ENCODE peak calls at places on chromosomes 7 and 10, in nine cellular contexts. One of them, this sample, is unnamed.

GRCh38 chr10:17229016-17229716 is 1.1 kb downstream of the VIM start:
- DNase-seq in WTC11: peak
- DNase-seq in left cardiac atrium: peak
- DNase-seq in LoVo: peak
- DNase-seq in adipocyte: peak
- DNase-seq in activated T-cell treated with anti-CD3 and anti-CD28 coated beads for 4 hours: peak
- DNase-seq in GOT3: peak
- DNase-seq in substantia nigra: peak
- DNase-seq in GM12891: no peak
- DNase-seq in this sample: peak

GRCh38 chr10:79066460-79067240 is 2.1 kb upstream of the ZMIZ1 start:
- DNase-seq in GM12891: no peak
- DNase-seq in WTC11: peak
- DNase-seq in adipocyte: peak
- DNase-seq in left cardiac atrium: no peak
- DNase-seq in LoVo: peak
- DNase-seq in GOT3: peak
- DNase-seq in activated T-cell treated with anti-CD3 and anti-CD28 coated beads for 4 hours: no peak
- DNase-seq in substantia nigra: no peak
- DNase-seq in this sample: no peak

GRCh38 chr7:102156867-102157266 is 129.8 kb upstream of the SH2B2 start:
- DNase-seq in adipocyte: no peak
- DNase-seq in GOT3: no peak
- DNase-seq in substantia nigra: no peak
- DNase-seq in LoVo: no peak
- DNase-seq in activated T-cell treated with anti-CD3 and anti-CD28 coated beads for 4 hours: no peak
- DNase-seq in WTC11: no peak
- DNase-seq in left cardiac atrium: no peak
- DNase-seq in GM12891: no peak
- DNase-seq in this sample: no peak

GRCh38 chr10:124062390-124062789 is 31.0 kb downstream of the CHST15 start:
- DNase-seq in WTC11: no peak
- DNase-seq in activated T-cell treated with anti-CD3 and anti-CD28 coated beads for 4 hours: no peak
- DNase-seq in LoVo: no peak
- DNase-seq in substantia nigra: no peak
- DNase-seq in left cardiac atrium: no peak
- DNase-seq in GM12891: no peak
- DNase-seq in GOT3: no peak
- DNase-seq in adipocyte: no peak
- DNase-seq in this sample: no peak

GRCh38 chr7:50610521-50611277 is 45.5 kb upstream of the DDC start:
- DNase-seq in GM12891: no peak
- DNase-seq in adipocyte: peak
- DNase-seq in left cardiac atrium: no peak
- DNase-seq in activated T-cell treated with anti-CD3 and anti-CD28 coated beads for 4 hours: peak
- DNase-seq in LoVo: no peak
- DNase-seq in substantia nigra: no peak
- DNase-seq in WTC11: no peak
- DNase-seq in GOT3: no peak
- DNase-seq in this sample: no peak

GRCh38 chr7:95811846-95812445 is 39.6 kb downstream of the DYNC1I1 start:
- DNase-seq in GM12891: no peak
- DNase-seq in left cardiac atrium: no peak
- DNase-seq in LoVo: no peak
- DNase-seq in activated T-cell treated with anti-CD3 and anti-CD28 coated beads for 4 hours: no peak
- DNase-seq in adipocyte: peak
- DNase-seq in GOT3: no peak
- DNase-seq in substantia nigra: no peak
- DNase-seq in WTC11: no peak
- DNase-seq in this sample: no peak

GRCh38 chr10:61284222-61284890 is 168.8 kb downstream of the TMEM26 start:
- DNase-seq in adipocyte: peak
- DNase-seq in substantia nigra: no peak
- DNase-seq in GM12891: no peak
- DNase-seq in GOT3: no peak
- DNase-seq in activated T-cell treated with anti-CD3 and anti-CD28 coated beads for 4 hours: no peak
- DNase-seq in left cardiac atrium: no peak
- DNase-seq in LoVo: peak
- DNase-seq in WTC11: no peak
- DNase-seq in this sample: no peak

GRCh38 chr7:101411477-101411954 is 48.8 kb downstream of the COL26A1 start:
- DNase-seq in LoVo: no peak
- DNase-seq in activated T-cell treated with anti-CD3 and anti-CD28 coated beads for 4 hours: no peak
- DNase-seq in WTC11: no peak
- DNase-seq in GOT3: no peak
- DNase-seq in adipocyte: no peak
- DNase-seq in GM12891: no peak
- DNase-seq in left cardiac atrium: no peak
- DNase-seq in substantia nigra: no peak
- DNase-seq in this sample: no peak

GRCh38 chr10:52951819-52952218 is 179.2 kb upstream of the MBL2 start:
- DNase-seq in activated T-cell treated with anti-CD3 and anti-CD28 coated beads for 4 hours: no peak
- DNase-seq in left cardiac atrium: peak
- DNase-seq in WTC11: peak
- DNase-seq in GOT3: no peak
- DNase-seq in substantia nigra: peak
- DNase-seq in GM12891: peak
- DNase-seq in adipocyte: peak
- DNase-seq in LoVo: no peak
- DNase-seq in this sample: no peak

GRCh38 chr7:106592282-106593027 is 68.5 kb downstream of the CCDC71L start:
- DNase-seq in activated T-cell treated with anti-CD3 and anti-CD28 coated beads for 4 hours: no peak
- DNase-seq in LoVo: no peak
- DNase-seq in substantia nigra: no peak
- DNase-seq in WTC11: no peak
- DNase-seq in GOT3: no peak
- DNase-seq in GM12891: no peak
- DNase-seq in adipocyte: no peak
- DNase-seq in left cardiac atrium: no peak
- DNase-seq in this sample: no peak

GRCh38 chr7:133563196-133563707 is 310.4 kb downstream of the EXOC4 start:
- DNase-seq in GOT3: no peak
- DNase-seq in left cardiac atrium: no peak
- DNase-seq in substantia nigra: no peak
- DNase-seq in GM12891: no peak
- DNase-seq in WTC11: no peak
- DNase-seq in adipocyte: no peak
- DNase-seq in LoVo: no peak
- DNase-seq in activated T-cell treated with anti-CD3 and anti-CD28 coated beads for 4 hours: no peak
- DNase-seq in this sample: no peak

GRCh38 chr7:36129048-36129534 is 24.0 kb upstream of the EEPD1 start:
- DNase-seq in substantia nigra: no peak
- DNase-seq in activated T-cell treated with anti-CD3 and anti-CD28 coated beads for 4 hours: no peak
- DNase-seq in left cardiac atrium: peak
- DNase-seq in GM12891: no peak
- DNase-seq in LoVo: peak
- DNase-seq in adipocyte: no peak
- DNase-seq in WTC11: no peak
- DNase-seq in GOT3: no peak
- DNase-seq in this sample: no peak

GRCh38 chr10:132411561-132412253 is 14.7 kb downstream of the PWWP2B start:
- DNase-seq in WTC11: no peak
- DNase-seq in GOT3: no peak
- DNase-seq in adipocyte: no peak
- DNase-seq in GM12891: no peak
- DNase-seq in left cardiac atrium: peak
- DNase-seq in activated T-cell treated with anti-CD3 and anti-CD28 coated beads for 4 hours: no peak
- DNase-seq in LoVo: no peak
- DNase-seq in substantia nigra: no peak
- DNase-seq in this sample: no peak

GRCh38 chr10:91598211-91598981 is 34.5 kb downstream of the PPP1R3C start:
- DNase-seq in adipocyte: peak
- DNase-seq in substantia nigra: no peak
- DNase-seq in WTC11: no peak
- DNase-seq in LoVo: peak
- DNase-seq in activated T-cell treated with anti-CD3 and anti-CD28 coated beads for 4 hours: no peak
- DNase-seq in GOT3: no peak
- DNase-seq in left cardiac atrium: no peak
- DNase-seq in GM12891: no peak
- DNase-seq in this sample: no peak

GRCh38 chr10:93206652-93207051 is 133.0 kb downstream of the CYP26A1 start:
- DNase-seq in adipocyte: no peak
- DNase-seq in WTC11: peak
- DNase-seq in LoVo: no peak
- DNase-seq in GM12891: no peak
- DNase-seq in GOT3: no peak
- DNase-seq in left cardiac atrium: no peak
- DNase-seq in activated T-cell treated with anti-CD3 and anti-CD28 coated beads for 4 hours: no peak
- DNase-seq in substantia nigra: no peak
- DNase-seq in this sample: no peak

GRCh38 chr7:85483205-85483604 is 296.3 kb upstream of the SEMA3D start:
- DNase-seq in WTC11: no peak
- DNase-seq in substantia nigra: no peak
- DNase-seq in left cardiac atrium: no peak
- DNase-seq in activated T-cell treated with anti-CD3 and anti-CD28 coated beads for 4 hours: no peak
- DNase-seq in GOT3: no peak
- DNase-seq in GM12891: no peak
- DNase-seq in adipocyte: peak
- DNase-seq in LoVo: no peak
- DNase-seq in this sample: no peak

GRCh38 chr7:157394246-157395191 is 57.7 kb downstream of the DNAJB6 start:
- DNase-seq in left cardiac atrium: no peak
- DNase-seq in substantia nigra: no peak
- DNase-seq in adipocyte: peak
- DNase-seq in GM12891: no peak
- DNase-seq in GOT3: no peak
- DNase-seq in activated T-cell treated with anti-CD3 and anti-CD28 coated beads for 4 hours: no peak
- DNase-seq in WTC11: no peak
- DNase-seq in LoVo: no peak
- DNase-seq in this sample: no peak

GRCh38 chr10:58107506-58107905 is 160.2 kb downstream of the IPMK start:
- DNase-seq in LoVo: no peak
- DNase-seq in substantia nigra: no peak
- DNase-seq in adipocyte: peak
- DNase-seq in left cardiac atrium: no peak
- DNase-seq in GOT3: no peak
- DNase-seq in WTC11: no peak
- DNase-seq in GM12891: no peak
- DNase-seq in activated T-cell treated with anti-CD3 and anti-CD28 coated beads for 4 hours: no peak
- DNase-seq in this sample: no peak

GRCh38 chr10:13366891-13367290 is 18.8 kb upstream of the SEPHS1 start:
- DNase-seq in adipocyte: no peak
- DNase-seq in WTC11: no peak
- DNase-seq in GOT3: no peak
- DNase-seq in activated T-cell treated with anti-CD3 and anti-CD28 coated beads for 4 hours: no peak
- DNase-seq in left cardiac atrium: no peak
- DNase-seq in substantia nigra: no peak
- DNase-seq in LoVo: no peak
- DNase-seq in GM12891: no peak
- DNase-seq in this sample: no peak

GRCh38 chr7:98733036-98733435 is 116.0 kb downstream of the NPTX2 start:
- DNase-seq in left cardiac atrium: no peak
- DNase-seq in activated T-cell treated with anti-CD3 and anti-CD28 coated beads for 4 hours: no peak
- DNase-seq in WTC11: peak
- DNase-seq in adipocyte: peak
- DNase-seq in substantia nigra: no peak
- DNase-seq in GOT3: peak
- DNase-seq in LoVo: no peak
- DNase-seq in GM12891: peak
- DNase-seq in this sample: no peak

GRCh38 chr10:112510384-112510783 is 63.4 kb downstream of the VTI1A start:
- DNase-seq in GM12891: no peak
- DNase-seq in WTC11: no peak
- DNase-seq in LoVo: no peak
- DNase-seq in left cardiac atrium: no peak
- DNase-seq in substantia nigra: no peak
- DNase-seq in GOT3: no peak
- DNase-seq in adipocyte: no peak
- DNase-seq in activated T-cell treated with anti-CD3 and anti-CD28 coated beads for 4 hours: no peak
- DNase-seq in this sample: no peak

GRCh38 chr10:21807162-21807561 is 196.4 kb downstream of the DNAJC1 start:
- DNase-seq in adipocyte: no peak
- DNase-seq in left cardiac atrium: no peak
- DNase-seq in GM12891: no peak
- DNase-seq in LoVo: no peak
- DNase-seq in GOT3: no peak
- DNase-seq in substantia nigra: no peak
- DNase-seq in WTC11: peak
- DNase-seq in activated T-cell treated with anti-CD3 and anti-CD28 coated beads for 4 hours: no peak
- DNase-seq in this sample: no peak

GRCh38 chr7:99976626-99977025 is 795 bp upstream of the AZGP1 start:
- DNase-seq in LoVo: no peak
- DNase-seq in left cardiac atrium: no peak
- DNase-seq in GM12891: no peak
- DNase-seq in substantia nigra: no peak
- DNase-seq in GOT3: no peak
- DNase-seq in activated T-cell treated with anti-CD3 and anti-CD28 coated beads for 4 hours: no peak
- DNase-seq in adipocyte: no peak
- DNase-seq in WTC11: no peak
- DNase-seq in this sample: no peak

GRCh38 chr10:62545667-62546066 is 171.5 kb downstream of the ZNF365 start:
- DNase-seq in left cardiac atrium: peak
- DNase-seq in GM12891: no peak
- DNase-seq in activated T-cell treated with anti-CD3 and anti-CD28 coated beads for 4 hours: no peak
- DNase-seq in LoVo: no peak
- DNase-seq in adipocyte: peak
- DNase-seq in GOT3: no peak
- DNase-seq in substantia nigra: no peak
- DNase-seq in WTC11: no peak
- DNase-seq in this sample: no peak

GRCh38 chr7:116025098-116025809 is 5.3 kb downstream of the TFEC start:
- DNase-seq in substantia nigra: no peak
- DNase-seq in adipocyte: peak
- DNase-seq in activated T-cell treated with anti-CD3 and anti-CD28 coated beads for 4 hours: no peak
- DNase-seq in GOT3: no peak
- DNase-seq in WTC11: no peak
- DNase-seq in left cardiac atrium: no peak
- DNase-seq in LoVo: no peak
- DNase-seq in GM12891: no peak
- DNase-seq in this sample: no peak

GRCh38 chr10:85225311-85225710 is 896.9 kb downstream of the CCSER2 start:
- DNase-seq in GM12891: no peak
- DNase-seq in activated T-cell treated with anti-CD3 and anti-CD28 coated beads for 4 hours: no peak
- DNase-seq in LoVo: no peak
- DNase-seq in GOT3: no peak
- DNase-seq in adipocyte: no peak
- DNase-seq in WTC11: no peak
- DNase-seq in substantia nigra: no peak
- DNase-seq in left cardiac atrium: no peak
- DNase-seq in this sample: no peak

GRCh38 chr7:73894851-73895441 is 34.0 kb downstream of the TMEM270 start:
- DNase-seq in adipocyte: peak
- DNase-seq in GOT3: peak
- DNase-seq in LoVo: peak
- DNase-seq in activated T-cell treated with anti-CD3 and anti-CD28 coated beads for 4 hours: no peak
- DNase-seq in left cardiac atrium: peak
- DNase-seq in WTC11: no peak
- DNase-seq in GM12891: no peak
- DNase-seq in substantia nigra: no peak
- DNase-seq in this sample: peak

GRCh38 chr7:3861941-3862340 is 560.9 kb downstream of the SDK1 start:
- DNase-seq in adipocyte: peak
- DNase-seq in substantia nigra: no peak
- DNase-seq in GOT3: no peak
- DNase-seq in GM12891: no peak
- DNase-seq in activated T-cell treated with anti-CD3 and anti-CD28 coated beads for 4 hours: no peak
- DNase-seq in left cardiac atrium: peak
- DNase-seq in LoVo: no peak
- DNase-seq in WTC11: no peak
- DNase-seq in this sample: no peak

GRCh38 chr10:35364808-35365207 is 28.5 kb downstream of the CCNY start:
- DNase-seq in activated T-cell treated with anti-CD3 and anti-CD28 coated beads for 4 hours: no peak
- DNase-seq in GOT3: no peak
- DNase-seq in substantia nigra: no peak
- DNase-seq in LoVo: peak
- DNase-seq in GM12891: no peak
- DNase-seq in left cardiac atrium: no peak
- DNase-seq in adipocyte: no peak
- DNase-seq in WTC11: no peak
- DNase-seq in this sample: no peak

GRCh38 chr10:105239311-105240215 is 598.5 kb downstream of the SORCS3 start:
- DNase-seq in substantia nigra: peak
- DNase-seq in activated T-cell treated with anti-CD3 and anti-CD28 coated beads for 4 hours: no peak
- DNase-seq in left cardiac atrium: no peak
- DNase-seq in GOT3: no peak
- DNase-seq in LoVo: no peak
- DNase-seq in GM12891: no peak
- DNase-seq in WTC11: no peak
- DNase-seq in adipocyte: no peak
- DNase-seq in this sample: no peak

GRCh38 chr7:2198760-2199159 is 34.0 kb downstream of the MAD1L1 start:
- DNase-seq in adipocyte: no peak
- DNase-seq in substantia nigra: no peak
- DNase-seq in activated T-cell treated with anti-CD3 and anti-CD28 coated beads for 4 hours: no peak
- DNase-seq in LoVo: no peak
- DNase-seq in GOT3: no peak
- DNase-seq in WTC11: no peak
- DNase-seq in left cardiac atrium: no peak
- DNase-seq in GM12891: no peak
- DNase-seq in this sample: no peak